ENCODE peak calls at places on chromosome 2, in ten cellular contexts. V is Peyer's patch, X is uterus, G is GM12865, F is KG1, M is NCI-H2107, D is dorsolateral prefrontal cortex, N is NCI-H774, P is NCI-H526 treated with DMSO at 0.1 percent for 48 hours, A is cardiac fibroblast. K is an unnamed sample.

GRCh38 chr2:22930781-22931180 is 454.2 kb upstream of the KLHL29 start:
- DNase-seq in V (no peak), X (no peak), G (no peak), F (no peak), M (no peak), D (no peak), N (no peak), P (no peak), A (no peak), K (no peak)

GRCh38 chr2:3257842-3258241 is 119.8 kb downstream of the EIPR1 start:
- DNase-seq in V (peak; percentile 3), X (no peak), G (no peak), F (no peak), M (no peak), D (peak; percentile 30), N (no peak), P (no peak), A (no peak), K (no peak)

GRCh38 chr2:119178811-119179601 is 20.5 kb upstream of the C1QL2 start:
- DNase-seq in V (no peak), X (no peak), G (no peak), F (no peak), M (no peak), D (no peak), N (no peak), P (no peak), A (peak; percentile 29), K (no peak)

GRCh38 chr2:51866361-51866760 is 834.4 kb upstream of the NRXN1 start:
- DNase-seq in V (no peak), X (no peak), G (no peak), F (no peak), M (no peak), D (no peak), N (no peak), P (no peak), A (no peak), K (no peak)

GRCh38 chr2:113197347-113198047 is 23.7 kb downstream of the PSD4 start:
- DNase-seq in V (no peak), X (no peak), G (no peak), F (no peak), M (no peak), D (no peak), N (no peak), P (no peak), A (no peak), K (no peak)

GRCh38 chr2:204914708-204915107 is 369.4 kb downstream of the PARD3B start:
- DNase-seq in V (no peak), X (no peak), G (no peak), F (no peak), M (no peak), D (no peak), N (no peak), P (no peak), A (no peak), K (no peak)

GRCh38 chr2:10287766-10288165 is 14.9 kb upstream of the HPCAL1 start:
- DNase-seq in V (no peak), X (no peak), G (no peak), F (no peak), M (no peak), D (no peak), N (no peak), P (no peak), A (no peak), K (no peak)

GRCh38 chr2:181790716-181791649 is 100.5 kb upstream of the ITPRID2 start:
- DNase-seq in V (no peak), X (no peak), G (peak; percentile 67), F (no peak), M (no peak), D (no peak), N (no peak), P (no peak), A (peak; percentile 87), K (peak; percentile 12)

GRCh38 chr2:177501186-177501585 is 108.6 kb downstream of the AGPS start:
- DNase-seq in V (no peak), X (no peak), G (no peak), F (no peak), M (no peak), D (no peak), N (no peak), P (no peak), A (no peak), K (no peak)

GRCh38 chr2:240319855-240320560 is 115.5 kb upstream of the GPC1 start:
- DNase-seq in V (no peak), X (no peak), G (no peak), F (no peak), M (no peak), D (no peak), N (no peak), P (no peak), A (peak; percentile 92), K (no peak)

GRCh38 chr2:61439241-61440002 is 31.5 kb downstream of the USP34 start:
- DNase-seq in V (no peak), X (no peak), G (no peak), F (no peak), M (no peak), D (no peak), N (no peak), P (no peak), A (no peak), K (no peak)

GRCh38 chr2:96414161-96414713 is 78.7 kb downstream of the NCAPH start:
- DNase-seq in V (no peak), X (no peak), G (no peak), F (no peak), M (no peak), D (no peak), N (no peak), P (no peak), A (no peak), K (no peak)

GRCh38 chr2:152336103-152336853 is 1.3 kb downstream of the FMNL2 start:
- DNase-seq in V (no peak), X (peak; percentile 55), G (peak; percentile 59), F (no peak), M (no peak), D (peak; percentile 53), N (no peak), P (no peak), A (peak; percentile 55), K (peak; percentile 55)

GRCh38 chr2:127877626-127878025 is 8.1 kb downstream of the AMMECR1L start:
- DNase-seq in V (no peak), X (no peak), G (no peak), F (no peak), M (no peak), D (no peak), N (no peak), P (no peak), A (no peak), K (no peak)

GRCh38 chr2:38076710-38077430 is 919 bp upstream of the CYP1B1 start:
- DNase-seq in V (no peak), X (peak; percentile 82), G (peak; percentile 90), F (peak; percentile 91), M (no peak), D (no peak), N (peak; percentile 58), P (peak; percentile 21), A (peak; percentile 89), K (peak; percentile 79)

GRCh38 chr2:112542974-112543760 is 902 bp downstream of the POLR1B start:
- DNase-seq in V (no peak), X (no peak), G (peak; percentile 37), F (peak; percentile 57), M (no peak), D (no peak), N (no peak), P (peak; percentile 7), A (peak; percentile 8), K (peak; percentile 10)

K was measured in Caco-2.